ENCODE peak calls at places on chromosomes 6 and 20, in nine cellular contexts. One of them, this sample, is unnamed.

GRCh38 chr6:41051873-41052272 is 1.1 kb upstream of the APOBEC2 start:
- DNase-seq in NCI-H345: no peak
- DNase-seq in HS-5: no peak
- DNase-seq in ureter: no peak
- DNase-seq in ecto neural progenitor cell: no peak
- DNase-seq in smooth muscle cell of the brain vasculature: no peak
- DNase-seq in GDM1: no peak
- DNase-seq in M059J: no peak
- DNase-seq in NCI-H460: no peak
- DNase-seq in this sample: no peak

GRCh38 chr20:44038681-44039123 is 124.0 kb downstream of the TOX2 start:
- DNase-seq in NCI-H345: no peak
- DNase-seq in HS-5: no peak
- DNase-seq in ureter: peak; percentile 26
- DNase-seq in ecto neural progenitor cell: peak; percentile 43
- DNase-seq in smooth muscle cell of the brain vasculature: no peak
- DNase-seq in GDM1: no peak
- DNase-seq in M059J: no peak
- DNase-seq in NCI-H460: no peak
- DNase-seq in this sample: no peak

GRCh38 chr6:47276377-47276776 is 33.3 kb downstream of the TNFRSF21 start:
- DNase-seq in NCI-H345: no peak
- DNase-seq in HS-5: no peak
- DNase-seq in ureter: no peak
- DNase-seq in ecto neural progenitor cell: no peak
- DNase-seq in smooth muscle cell of the brain vasculature: no peak
- DNase-seq in GDM1: no peak
- DNase-seq in M059J: no peak
- DNase-seq in NCI-H460: no peak
- DNase-seq in this sample: no peak

GRCh38 chr20:63517376-63518309 is 2.9 kb upstream of the PPDPF start:
- DNase-seq in NCI-H345: no peak
- DNase-seq in HS-5: no peak
- DNase-seq in ureter: no peak
- DNase-seq in ecto neural progenitor cell: no peak
- DNase-seq in smooth muscle cell of the brain vasculature: no peak
- DNase-seq in GDM1: no peak
- DNase-seq in M059J: no peak
- DNase-seq in NCI-H460: no peak
- DNase-seq in this sample: peak; percentile 44

GRCh38 chr6:17167327-17167979 is 65.6 kb downstream of the STMND1 start:
- DNase-seq in NCI-H345: no peak
- DNase-seq in HS-5: no peak
- DNase-seq in ureter: no peak
- DNase-seq in ecto neural progenitor cell: peak; percentile 68
- DNase-seq in smooth muscle cell of the brain vasculature: peak; percentile 3
- DNase-seq in GDM1: no peak
- DNase-seq in M059J: peak; percentile 75
- DNase-seq in NCI-H460: peak; percentile 61
- DNase-seq in this sample: peak; percentile 56

GRCh38 chr6:90414352-90414751 is 117.7 kb upstream of the BACH2 start:
- DNase-seq in NCI-H345: no peak
- DNase-seq in HS-5: no peak
- DNase-seq in ureter: no peak
- DNase-seq in ecto neural progenitor cell: no peak
- DNase-seq in smooth muscle cell of the brain vasculature: no peak
- DNase-seq in GDM1: no peak
- DNase-seq in M059J: no peak
- DNase-seq in NCI-H460: no peak
- DNase-seq in this sample: no peak

GRCh38 chr6:3208096-3208774 is 19.2 kb downstream of the TUBB2B start:
- DNase-seq in NCI-H345: no peak
- DNase-seq in HS-5: peak; percentile 23
- DNase-seq in ureter: no peak
- DNase-seq in ecto neural progenitor cell: peak; percentile 34
- DNase-seq in smooth muscle cell of the brain vasculature: no peak
- DNase-seq in GDM1: no peak
- DNase-seq in M059J: peak; percentile 98
- DNase-seq in NCI-H460: no peak
- DNase-seq in this sample: no peak

GRCh38 chr6:13485923-13486557 is 1.4 kb downstream of the GFOD1 start:
- DNase-seq in NCI-H345: peak; percentile 31
- DNase-seq in HS-5: no peak
- DNase-seq in ureter: no peak
- DNase-seq in ecto neural progenitor cell: peak; percentile 64
- DNase-seq in smooth muscle cell of the brain vasculature: no peak
- DNase-seq in GDM1: no peak
- DNase-seq in M059J: peak; percentile 64
- DNase-seq in NCI-H460: no peak
- DNase-seq in this sample: peak; percentile 37

GRCh38 chr6:149028767-149029405 is 282.1 kb downstream of the UST start:
- DNase-seq in NCI-H345: peak; percentile 86
- DNase-seq in HS-5: peak; percentile 81
- DNase-seq in ureter: peak; percentile 74
- DNase-seq in ecto neural progenitor cell: no peak
- DNase-seq in smooth muscle cell of the brain vasculature: peak; percentile 94
- DNase-seq in GDM1: peak; percentile 66
- DNase-seq in M059J: peak; percentile 95
- DNase-seq in NCI-H460: peak; percentile 76
- DNase-seq in this sample: peak; percentile 55

GRCh38 chr6:46051962-46052361 is 36.3 kb upstream of the CLIC5 start:
- DNase-seq in NCI-H345: peak; percentile 9
- DNase-seq in HS-5: no peak
- DNase-seq in ureter: no peak
- DNase-seq in ecto neural progenitor cell: no peak
- DNase-seq in smooth muscle cell of the brain vasculature: no peak
- DNase-seq in GDM1: no peak
- DNase-seq in M059J: no peak
- DNase-seq in NCI-H460: no peak
- DNase-seq in this sample: no peak

GRCh38 chr6:51028271-51028670 is 209.6 kb downstream of the TFAP2B start:
- DNase-seq in NCI-H345: no peak
- DNase-seq in HS-5: peak; percentile 34
- DNase-seq in ureter: no peak
- DNase-seq in ecto neural progenitor cell: no peak
- DNase-seq in smooth muscle cell of the brain vasculature: no peak
- DNase-seq in GDM1: no peak
- DNase-seq in M059J: peak; percentile 83
- DNase-seq in NCI-H460: no peak
- DNase-seq in this sample: no peak